ENCODE peak calls at places on chromosomes 7 and 10, in five cellular contexts. One of them, this sample, is unnamed.

GRCh38 chr7:66679633-66679980 is 50.9 kb downstream of the KCTD7 start:
- DNase-seq in trophoblast cell: no peak
- DNase-seq in neuronal stem cell: no peak
- DNase-seq in H1: no peak
- DNase-seq in mesenchymal stem cell: no peak
- DNase-seq in this sample: no peak

GRCh38 chr7:17546206-17546998 is 247.9 kb downstream of the AHR start:
- DNase-seq in H1: no peak
- DNase-seq in mesenchymal stem cell: peak
- DNase-seq in trophoblast cell: no peak
- DNase-seq in neuronal stem cell: no peak
- DNase-seq in this sample: no peak

GRCh38 chr7:120725376-120726039 is 132.4 kb downstream of the TSPAN12 start:
- DNase-seq in trophoblast cell: peak
- DNase-seq in mesenchymal stem cell: peak
- DNase-seq in H1: no peak
- DNase-seq in neuronal stem cell: no peak
- DNase-seq in this sample: no peak

GRCh38 chr10:86107131-86107530 is 259.5 kb downstream of the GRID1 start:
- DNase-seq in neuronal stem cell: no peak
- DNase-seq in H1: no peak
- DNase-seq in mesenchymal stem cell: no peak
- DNase-seq in trophoblast cell: no peak
- DNase-seq in this sample: no peak

GRCh38 chr10:131207584-131208532 is 103.7 kb downstream of the TCERG1L start:
- DNase-seq in mesenchymal stem cell: no peak
- DNase-seq in H1: peak
- DNase-seq in trophoblast cell: no peak
- DNase-seq in neuronal stem cell: no peak
- DNase-seq in this sample: peak

GRCh38 chr7:151987748-151988529 is 31.7 kb downstream of the GALNTL5 start:
- DNase-seq in H1: no peak
- DNase-seq in neuronal stem cell: no peak
- DNase-seq in trophoblast cell: peak
- DNase-seq in mesenchymal stem cell: no peak
- DNase-seq in this sample: peak

GRCh38 chr7:1536768-1537630 is 6.5 kb downstream of the MAFK start:
- DNase-seq in H1: peak
- DNase-seq in trophoblast cell: peak
- DNase-seq in mesenchymal stem cell: peak
- DNase-seq in neuronal stem cell: peak
- DNase-seq in this sample: peak

GRCh38 chr7:28853150-28853549 is 105.0 kb downstream of the TRIL start:
- DNase-seq in trophoblast cell: no peak
- DNase-seq in H1: no peak
- DNase-seq in mesenchymal stem cell: peak
- DNase-seq in neuronal stem cell: no peak
- DNase-seq in this sample: no peak

GRCh38 chr7:20831976-20832375 is 45.3 kb upstream of the SP8 start:
- DNase-seq in neuronal stem cell: no peak
- DNase-seq in mesenchymal stem cell: no peak
- DNase-seq in trophoblast cell: no peak
- DNase-seq in H1: no peak
- DNase-seq in this sample: no peak

GRCh38 chr7:144529269-144529926 is 125.9 kb upstream of the NOBOX start:
- DNase-seq in trophoblast cell: no peak
- DNase-seq in mesenchymal stem cell: no peak
- DNase-seq in neuronal stem cell: no peak
- DNase-seq in H1: no peak
- DNase-seq in this sample: no peak

GRCh38 chr10:102281103-102281502 is 35.8 kb downstream of the GBF1 start:
- DNase-seq in H1: no peak
- DNase-seq in neuronal stem cell: no peak
- DNase-seq in mesenchymal stem cell: peak
- DNase-seq in trophoblast cell: no peak
- DNase-seq in this sample: no peak

GRCh38 chr7:2511769-2512168 is 7.8 kb upstream of the LFNG start:
- DNase-seq in H1: no peak
- DNase-seq in mesenchymal stem cell: no peak
- DNase-seq in trophoblast cell: no peak
- DNase-seq in neuronal stem cell: no peak
- DNase-seq in this sample: no peak

GRCh38 chr10:122348951-122349361 is 25.6 kb upstream of the PLEKHA1 start:
- DNase-seq in mesenchymal stem cell: no peak
- DNase-seq in H1: no peak
- DNase-seq in trophoblast cell: no peak
- DNase-seq in neuronal stem cell: peak
- DNase-seq in this sample: no peak

GRCh38 chr10:91495402-91495801 is 85.3 kb downstream of the HECTD2 start:
- DNase-seq in mesenchymal stem cell: no peak
- DNase-seq in neuronal stem cell: no peak
- DNase-seq in trophoblast cell: no peak
- DNase-seq in H1: no peak
- DNase-seq in this sample: no peak

GRCh38 chr10:98202378-98202777 is 65.6 kb downstream of the LOXL4 start:
- DNase-seq in neuronal stem cell: no peak
- DNase-seq in trophoblast cell: no peak
- DNase-seq in mesenchymal stem cell: no peak
- DNase-seq in H1: no peak
- DNase-seq in this sample: no peak

GRCh38 chr10:71035511-71036278 is 147.3 kb upstream of the PCBD1 start:
- DNase-seq in neuronal stem cell: no peak
- DNase-seq in H1: no peak
- DNase-seq in trophoblast cell: no peak
- DNase-seq in mesenchymal stem cell: peak
- DNase-seq in this sample: no peak

GRCh38 chr7:10802526-10802925 is 171.1 kb upstream of the PHF14 start:
- DNase-seq in trophoblast cell: no peak
- DNase-seq in H1: no peak
- DNase-seq in mesenchymal stem cell: peak
- DNase-seq in neuronal stem cell: no peak
- DNase-seq in this sample: no peak

GRCh38 chr7:34845666-34846361 is 187.8 kb downstream of the NPSR1 start:
- DNase-seq in mesenchymal stem cell: peak
- DNase-seq in H1: no peak
- DNase-seq in trophoblast cell: peak
- DNase-seq in neuronal stem cell: no peak
- DNase-seq in this sample: no peak

GRCh38 chr10:130192276-130192848 is 56.2 kb downstream of the GLRX3 start:
- DNase-seq in H1: no peak
- DNase-seq in neuronal stem cell: no peak
- DNase-seq in mesenchymal stem cell: no peak
- DNase-seq in trophoblast cell: no peak
- DNase-seq in this sample: no peak

GRCh38 chr7:19145429-19146201 is 394 bp upstream of the FERD3L start:
- DNase-seq in trophoblast cell: no peak
- DNase-seq in neuronal stem cell: no peak
- DNase-seq in mesenchymal stem cell: no peak
- DNase-seq in H1: peak
- DNase-seq in this sample: peak

GRCh38 chr10:93762979-93763391 is 5.2 kb downstream of the LGI1 start:
- DNase-seq in neuronal stem cell: no peak
- DNase-seq in H1: no peak
- DNase-seq in trophoblast cell: peak
- DNase-seq in mesenchymal stem cell: no peak
- DNase-seq in this sample: no peak

GRCh38 chr10:3481000-3481335 is 304.0 kb downstream of the KLF6 start:
- DNase-seq in trophoblast cell: peak
- DNase-seq in neuronal stem cell: no peak
- DNase-seq in mesenchymal stem cell: no peak
- DNase-seq in H1: no peak
- DNase-seq in this sample: no peak

GRCh38 chr7:99191869-99192596 is 15.9 kb downstream of the KPNA7 start:
- DNase-seq in trophoblast cell: no peak
- DNase-seq in H1: no peak
- DNase-seq in mesenchymal stem cell: no peak
- DNase-seq in neuronal stem cell: no peak
- DNase-seq in this sample: no peak

GRCh38 chr7:40826419-40827216 is 691.8 kb downstream of the SUGCT start:
- DNase-seq in mesenchymal stem cell: peak
- DNase-seq in trophoblast cell: peak
- DNase-seq in neuronal stem cell: peak
- DNase-seq in H1: no peak
- DNase-seq in this sample: no peak

GRCh38 chr10:28411648-28412047 is 108.8 kb upstream of the MPP7 start:
- DNase-seq in H1: no peak
- DNase-seq in trophoblast cell: peak
- DNase-seq in neuronal stem cell: no peak
- DNase-seq in mesenchymal stem cell: no peak
- DNase-seq in this sample: no peak

GRCh38 chr7:1665721-1666250 is 4.3 kb upstream of the ELFN1 start:
- DNase-seq in neuronal stem cell: peak
- DNase-seq in mesenchymal stem cell: peak
- DNase-seq in H1: peak
- DNase-seq in trophoblast cell: peak
- DNase-seq in this sample: peak

GRCh38 chr7:45598697-45599520 is 24.7 kb downstream of the ADCY1 start:
- DNase-seq in trophoblast cell: no peak
- DNase-seq in mesenchymal stem cell: no peak
- DNase-seq in neuronal stem cell: no peak
- DNase-seq in H1: peak
- DNase-seq in this sample: peak

GRCh38 chr10:70508912-70509366 is 30.4 kb downstream of the PALD1 start:
- DNase-seq in H1: peak
- DNase-seq in trophoblast cell: no peak
- DNase-seq in mesenchymal stem cell: peak
- DNase-seq in neuronal stem cell: no peak
- DNase-seq in this sample: peak

GRCh38 chr10:122010405-122011050 is 21.6 kb downstream of the TACC2 start:
- DNase-seq in neuronal stem cell: no peak
- DNase-seq in trophoblast cell: no peak
- DNase-seq in mesenchymal stem cell: no peak
- DNase-seq in H1: no peak
- DNase-seq in this sample: no peak

GRCh38 chr10:90062786-90063185 is 361.4 kb downstream of the KIF20B start:
- DNase-seq in trophoblast cell: no peak
- DNase-seq in neuronal stem cell: no peak
- DNase-seq in H1: no peak
- DNase-seq in mesenchymal stem cell: no peak
- DNase-seq in this sample: no peak

DNA sequence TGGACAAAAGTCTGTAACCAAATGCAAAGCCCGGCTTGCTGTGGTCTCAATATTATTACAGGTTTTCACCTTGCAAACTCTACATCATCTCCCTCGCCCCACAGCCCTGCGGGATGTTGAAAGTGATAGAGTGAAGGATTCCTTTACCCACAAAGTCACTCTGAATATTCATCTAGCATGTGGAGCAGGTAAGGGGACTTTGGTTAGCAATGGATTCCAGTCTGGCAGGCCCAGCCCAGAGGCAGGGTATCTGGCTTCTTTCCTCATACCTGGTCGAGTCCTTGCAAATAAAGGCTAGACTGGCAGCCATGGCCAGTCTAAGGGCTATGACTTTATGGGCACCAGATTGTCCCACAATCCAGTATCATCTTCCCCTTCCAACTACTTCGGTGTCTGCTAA is 3.2 kb downstream of the TAS2R40 start:
- DNase-seq in trophoblast cell: peak
- DNase-seq in mesenchymal stem cell: no peak
- DNase-seq in H1: no peak
- DNase-seq in neuronal stem cell: no peak
- DNase-seq in this sample: no peak
- H2BK12ac ChIP-seq in trophoblast cell: no peak
- H2BK12ac ChIP-seq in mesenchymal stem cell: no peak
- H2BK12ac ChIP-seq in H1: no peak
- H2BK12ac ChIP-seq in neuronal stem cell: no peak
- H2BK12ac ChIP-seq in this sample: no peak

GRCh38 chr7:127652333-127653248 is 597 bp downstream of the SND1 start:
- DNase-seq in H1: no peak
- DNase-seq in trophoblast cell: peak
- DNase-seq in mesenchymal stem cell: peak
- DNase-seq in neuronal stem cell: no peak
- DNase-seq in this sample: no peak
- H2BK12ac ChIP-seq in H1: no peak
- H2BK12ac ChIP-seq in trophoblast cell: no peak
- H2BK12ac ChIP-seq in mesenchymal stem cell: no peak
- H2BK12ac ChIP-seq in neuronal stem cell: peak
- H2BK12ac ChIP-seq in this sample: no peak

GRCh38 chr7:47074702-47075153 is 507.2 kb downstream of the TNS3 start:
- DNase-seq in mesenchymal stem cell: peak
- DNase-seq in neuronal stem cell: no peak
- DNase-seq in H1: no peak
- DNase-seq in trophoblast cell: no peak
- DNase-seq in this sample: no peak

GRCh38 chr7:47069385-47070076 is 512.4 kb downstream of the TNS3 start:
- DNase-seq in mesenchymal stem cell: no peak
- DNase-seq in H1: no peak
- DNase-seq in trophoblast cell: no peak
- DNase-seq in neuronal stem cell: no peak
- DNase-seq in this sample: no peak

GRCh38 chr7:47078241-47078640 is 503.7 kb downstream of the TNS3 start:
- DNase-seq in neuronal stem cell: no peak
- DNase-seq in trophoblast cell: peak
- DNase-seq in H1: no peak
- DNase-seq in mesenchymal stem cell: no peak
- DNase-seq in this sample: no peak

GRCh38 chr7:47071866-47072265 is 510.0 kb downstream of the TNS3 start:
- DNase-seq in neuronal stem cell: no peak
- DNase-seq in H1: no peak
- DNase-seq in mesenchymal stem cell: no peak
- DNase-seq in trophoblast cell: no peak
- DNase-seq in this sample: no peak

DNA sequence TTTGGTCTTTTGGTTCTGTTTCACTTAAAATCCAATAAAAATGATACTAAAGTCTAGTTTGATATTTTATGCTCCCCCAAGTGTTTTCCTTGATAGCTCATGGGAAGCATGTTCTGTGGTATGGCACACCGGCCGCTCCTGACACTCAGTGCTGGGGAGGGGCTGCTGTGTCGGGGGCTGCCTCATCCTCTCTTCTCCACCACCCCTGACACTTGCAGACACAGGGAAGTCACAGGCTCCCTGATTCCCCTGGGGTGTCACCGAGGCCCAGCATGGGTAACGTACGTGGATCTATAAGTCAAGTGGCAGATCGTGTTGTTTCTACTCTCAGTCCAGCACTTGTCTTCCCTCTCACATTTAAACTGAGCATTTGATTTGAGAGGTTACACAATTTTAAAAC is 508.6 kb downstream of the TNS3 start:
- DNase-seq in mesenchymal stem cell: no peak
- DNase-seq in neuronal stem cell: no peak
- DNase-seq in trophoblast cell: no peak
- DNase-seq in H1: no peak
- DNase-seq in this sample: no peak
- H2BK12ac ChIP-seq in mesenchymal stem cell: no peak
- H2BK12ac ChIP-seq in neuronal stem cell: no peak
- H2BK12ac ChIP-seq in trophoblast cell: peak
- H2BK12ac ChIP-seq in H1: no peak
- H2BK12ac ChIP-seq in this sample: no peak

DNA sequence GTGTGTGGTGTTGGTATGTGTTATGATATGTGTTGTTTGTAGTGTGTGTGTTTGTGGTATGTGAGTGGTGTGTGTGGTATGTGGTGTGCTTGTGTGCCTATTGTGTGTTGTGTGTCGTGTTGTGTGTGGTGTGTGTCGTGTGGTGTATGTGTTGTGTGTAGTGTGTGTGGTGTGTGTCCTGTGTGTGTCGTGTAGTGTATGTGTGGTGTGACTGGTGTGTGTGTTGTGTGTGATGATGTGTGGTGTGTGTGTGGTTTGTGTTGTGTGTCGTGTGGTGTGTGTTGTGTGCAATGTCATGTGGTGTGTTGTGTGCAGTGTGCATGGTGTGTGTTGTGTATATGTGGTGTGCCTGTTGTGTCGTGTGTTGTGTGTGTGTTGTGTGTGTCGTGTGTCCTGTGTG is 144.6 kb downstream of the DNAJB6 start:
- DNase-seq in H1: no peak
- DNase-seq in neuronal stem cell: no peak
- DNase-seq in mesenchymal stem cell: no peak
- DNase-seq in trophoblast cell: no peak
- DNase-seq in this sample: peak
- H2BK12ac ChIP-seq in H1: no peak
- H2BK12ac ChIP-seq in neuronal stem cell: peak
- H2BK12ac ChIP-seq in mesenchymal stem cell: no peak
- H2BK12ac ChIP-seq in trophoblast cell: no peak
- H2BK12ac ChIP-seq in this sample: no peak

This sample was measured in H9.